ENCODE peak calls at places on chromosomes 11 and 22, in four cellular contexts. One of them, this sample, is unnamed.

GRCh38 chr11:123561046-123561781 is 93.2 kb downstream of the SCN3B start:
- DNase-seq in small intestine: no peak
- DNase-seq in cardiac muscle cell: peak
- DNase-seq in GM18507: no peak
- DNase-seq in this sample: no peak

GRCh38 chr11:96014234-96014633 is 90.3 kb upstream of the MTMR2 start:
- DNase-seq in small intestine: no peak
- DNase-seq in GM18507: peak
- DNase-seq in cardiac muscle cell: no peak
- DNase-seq in this sample: peak

GRCh38 chr11:78420796-78421209 is 3.2 kb upstream of the GAB2 start:
- DNase-seq in small intestine: no peak
- DNase-seq in cardiac muscle cell: peak
- DNase-seq in GM18507: no peak
- DNase-seq in this sample: no peak

GRCh38 chr11:19953909-19954308 is 206.4 kb downstream of the DBX1 start:
- DNase-seq in GM18507: no peak
- DNase-seq in small intestine: peak
- DNase-seq in cardiac muscle cell: peak
- DNase-seq in this sample: no peak

GRCh38 chr11:64294665-64295289 is 3.7 kb downstream of the KCNK4 start:
- DNase-seq in GM18507: no peak
- DNase-seq in cardiac muscle cell: no peak
- DNase-seq in small intestine: no peak
- DNase-seq in this sample: no peak

GRCh38 chr11:11972148-11972547 is 36.3 kb downstream of the DKK3 start:
- DNase-seq in cardiac muscle cell: peak
- DNase-seq in GM18507: no peak
- DNase-seq in small intestine: no peak
- DNase-seq in this sample: no peak

GRCh38 chr11:113789675-113790320 is 10.2 kb downstream of the CLDN25 start:
- DNase-seq in cardiac muscle cell: no peak
- DNase-seq in small intestine: no peak
- DNase-seq in GM18507: no peak
- DNase-seq in this sample: no peak

GRCh38 chr11:132111341-132111740 is 740.9 kb downstream of the NTM start:
- DNase-seq in GM18507: no peak
- DNase-seq in small intestine: no peak
- DNase-seq in cardiac muscle cell: no peak
- DNase-seq in this sample: no peak

GRCh38 chr22:32868928-32869327 is 67.4 kb downstream of the TIMP3 start:
- DNase-seq in GM18507: no peak
- DNase-seq in cardiac muscle cell: no peak
- DNase-seq in small intestine: no peak
- DNase-seq in this sample: no peak

GRCh38 chr22:27585141-27585540 is 216.4 kb downstream of the MN1 start:
- DNase-seq in GM18507: no peak
- DNase-seq in cardiac muscle cell: no peak
- DNase-seq in small intestine: no peak
- DNase-seq in this sample: no peak

GRCh38 chr11:64094463-64095223 is 58.9 kb downstream of the FLRT1 start:
- DNase-seq in GM18507: no peak
- DNase-seq in cardiac muscle cell: no peak
- DNase-seq in small intestine: no peak
- DNase-seq in this sample: no peak

GRCh38 chr11:47858169-47858543 is 10.0 kb upstream of the NUP160 start:
- DNase-seq in small intestine: no peak
- DNase-seq in GM18507: no peak
- DNase-seq in cardiac muscle cell: no peak
- DNase-seq in this sample: no peak

GRCh38 chr22:18033204-18033998 is 9.0 kb upstream of the MICAL3 start:
- DNase-seq in cardiac muscle cell: no peak
- DNase-seq in small intestine: no peak
- DNase-seq in GM18507: no peak
- DNase-seq in this sample: no peak

GRCh38 chr11:130313383-130314183 is 1.1 kb downstream of the ZBTB44 start:
- DNase-seq in small intestine: peak
- DNase-seq in GM18507: no peak
- DNase-seq in cardiac muscle cell: no peak
- DNase-seq in this sample: no peak

GRCh38 chr11:121780971-121781370 is 328.2 kb upstream of the SORL1-AS1 start:
- DNase-seq in GM18507: no peak
- DNase-seq in small intestine: no peak
- DNase-seq in cardiac muscle cell: no peak
- DNase-seq in this sample: no peak

GRCh38 chr22:17569971-17570511 is 6.7 kb downstream of the SLC25A18 start:
- DNase-seq in cardiac muscle cell: peak
- DNase-seq in small intestine: no peak
- DNase-seq in GM18507: no peak
- DNase-seq in this sample: no peak

GRCh38 chr22:36010090-36010489 is 18.5 kb downstream of the RBFOX2 start:
- DNase-seq in cardiac muscle cell: peak
- DNase-seq in GM18507: no peak
- DNase-seq in small intestine: no peak
- DNase-seq in this sample: no peak

GRCh38 chr11:102564110-102564509 is 33.6 kb upstream of the MMP7 start:
- DNase-seq in GM18507: no peak
- DNase-seq in cardiac muscle cell: no peak
- DNase-seq in small intestine: peak
- DNase-seq in this sample: no peak

GRCh38 chr11:84390441-84391078 is 1104.4 kb upstream of the CCDC90B start:
- DNase-seq in GM18507: no peak
- DNase-seq in small intestine: no peak
- DNase-seq in cardiac muscle cell: peak
- DNase-seq in this sample: no peak

GRCh38 chr11:655036-655726 is 18.1 kb downstream of the DRD4 start:
- DNase-seq in small intestine: peak
- DNase-seq in GM18507: no peak
- DNase-seq in cardiac muscle cell: no peak
- DNase-seq in this sample: no peak

GRCh38 chr11:74011360-74012071 is 2.6 kb upstream of the UCP3 start:
- DNase-seq in small intestine: no peak
- DNase-seq in GM18507: peak
- DNase-seq in cardiac muscle cell: no peak
- DNase-seq in this sample: no peak

GRCh38 chr22:42307806-42308563 is 37.5 kb upstream of the TCF20 start:
- DNase-seq in cardiac muscle cell: no peak
- DNase-seq in small intestine: no peak
- DNase-seq in GM18507: no peak
- DNase-seq in this sample: no peak

GRCh38 chr22:32518848-32519247 is 44.2 kb downstream of the FBXO7 start:
- DNase-seq in small intestine: peak
- DNase-seq in GM18507: no peak
- DNase-seq in cardiac muscle cell: no peak
- DNase-seq in this sample: no peak

GRCh38 chr11:122731500-122731913 is 76.0 kb downstream of the UBASH3B start:
- DNase-seq in small intestine: no peak
- DNase-seq in cardiac muscle cell: no peak
- DNase-seq in GM18507: no peak
- DNase-seq in this sample: no peak

GRCh38 chr11:100098560-100098959 is 588.5 kb upstream of the ARHGAP42 start:
- DNase-seq in small intestine: no peak
- DNase-seq in cardiac muscle cell: no peak
- DNase-seq in GM18507: no peak
- DNase-seq in this sample: no peak

GRCh38 chr11:12377106-12377823 is at the start of gene PARVA:
- DNase-seq in GM18507: no peak
- DNase-seq in cardiac muscle cell: peak
- DNase-seq in small intestine: peak
- DNase-seq in this sample: no peak

GRCh38 chr11:127000291-127000968 is at the start of gene KIRREL3:
- DNase-seq in GM18507: no peak
- DNase-seq in small intestine: no peak
- DNase-seq in cardiac muscle cell: peak
- DNase-seq in this sample: no peak

This sample was measured in T follicular helper cell.